ENCODE peak calls at places on chromosomes 4 and X, in six cellular contexts. Y is PC-3, M is SK-N-SH, Z is keratinocyte, H is neural progenitor cell, X is H9. L is an unnamed sample.

GRCh38 chr4:86762649-86763048 is 86.5 kb downstream of the SLC10A6 start:
- DNase-seq in Y (no peak), M (no peak), Z (no peak), H (no peak), X (no peak), L (no peak)

GRCh38 chrX:147877726-147878125 is 34.0 kb upstream of the FMR1 start:
- DNase-seq in Y (no peak), M (no peak), Z (no peak), H (no peak), X (no peak), L (no peak)

GRCh38 chrX:151753313-151754041 is 18.9 kb downstream of the CNGA2 start:
- DNase-seq in Y (peak; percentile 39), M (peak; percentile 64), Z (no peak), H (peak; percentile 75), X (peak; percentile 73), L (peak; percentile 36)

GRCh38 chrX:110259065-110259559 is 58.8 kb downstream of the AMMECR1 start:
- DNase-seq in Y (no peak), M (no peak), Z (no peak), H (no peak), X (no peak), L (no peak)

GRCh38 chrX:102837843-102838242 is 99.2 kb upstream of the RAB40AL start:
- DNase-seq in Y (no peak), M (no peak), Z (no peak), H (no peak), X (no peak), L (no peak)

GRCh38 chrX:115330498-115331138 is 41.1 kb downstream of the LUZP4 start:
- DNase-seq in Y (peak; percentile 69), M (peak; percentile 67), Z (peak; percentile 5), H (peak; percentile 79), X (peak; percentile 64), L (peak; percentile 43)

GRCh38 chrX:10483191-10483808 is 137.1 kb downstream of the MID1 start:
- DNase-seq in Y (no peak), M (no peak), Z (no peak), H (no peak), X (no peak), L (no peak)

GRCh38 chr4:62093735-62094134 is 893.6 kb downstream of the ADGRL3 start:
- DNase-seq in Y (no peak), M (no peak), Z (no peak), H (no peak), X (no peak), L (no peak)

GRCh38 chr4:139142980-139143379 is 34.0 kb downstream of the ELF2 start:
- DNase-seq in Y (no peak), M (no peak), Z (no peak), H (no peak), X (no peak), L (no peak)

GRCh38 chr4:75126058-75126457 is 193.1 kb downstream of the PARM1 start:
- DNase-seq in Y (no peak), M (no peak), Z (no peak), H (no peak), X (no peak), L (no peak)

GRCh38 chr4:71300362-71300761 is 38.5 kb upstream of the SLC4A4 start:
- DNase-seq in Y (no peak), M (no peak), Z (no peak), H (no peak), X (no peak), L (no peak)

GRCh38 chrX:1537031-1537715 is at the start of gene P2RY8:
- DNase-seq in Y (peak; percentile 75), M (no peak), Z (no peak), H (no peak), X (no peak), L (no peak)

GRCh38 chrX:9148626-9149385 is 114.9 kb upstream of the FAM9B start:
- DNase-seq in Y (peak; percentile 76), M (no peak), Z (no peak), H (peak; percentile 20), X (peak; percentile 69), L (peak; percentile 59)

GRCh38 chrX:150100261-150100660 is 162.0 kb upstream of the EOLA2 start:
- DNase-seq in Y (no peak), M (no peak), Z (no peak), H (no peak), X (no peak), L (peak; percentile 78)

GRCh38 chrX:45142185-45142584 is 58.5 kb downstream of the DIPK2B start:
- DNase-seq in Y (no peak), M (no peak), Z (no peak), H (no peak), X (no peak), L (no peak)

GRCh38 chrX:133598596-133599334 is 183.5 kb upstream of the GPC4 start:
- DNase-seq in Y (peak; percentile 69), M (no peak), Z (no peak), H (no peak), X (no peak), L (no peak)

GRCh38 chr4:186953601-186954260 is 230.1 kb upstream of the FAT1 start:
- DNase-seq in Y (no peak), M (no peak), Z (no peak), H (no peak), X (no peak), L (no peak)

GRCh38 chrX:363621-364375 is 22.9 kb downstream of the PPP2R3B start:
- DNase-seq in Y (no peak), M (no peak), Z (no peak), H (no peak), X (no peak), L (no peak)

GRCh38 chrX:39016551-39016950 is 215.3 kb downstream of the MID1IP1 start:
- DNase-seq in Y (no peak), M (no peak), Z (no peak), H (no peak), X (no peak), L (no peak)

GRCh38 chr4:150782921-150783320 is 201.0 kb downstream of the MAB21L2 start:
- DNase-seq in Y (no peak), M (no peak), Z (no peak), H (no peak), X (no peak), L (peak; percentile 18)

GRCh38 chr4:48388504-48389154 is 47.3 kb downstream of the SLAIN2 start:
- DNase-seq in Y (no peak), M (no peak), Z (no peak), H (no peak), X (no peak), L (peak; percentile 67)

GRCh38 chr4:4990857-4991540 is 28.3 kb downstream of the CYTL1 start:
- DNase-seq in Y (peak; percentile 81), M (peak; percentile 56), Z (no peak), H (no peak), X (no peak), L (peak; percentile 75)

GRCh38 chr4:38157592-38157991 is 197.4 kb downstream of the PTTG2 start:
- DNase-seq in Y (no peak), M (no peak), Z (no peak), H (no peak), X (no peak), L (no peak)

GRCh38 chr4:101229116-101229515 is 118.2 kb downstream of the PPP3CA start:
- DNase-seq in Y (no peak), M (no peak), Z (no peak), H (no peak), X (no peak), L (peak; percentile 78)

DNA sequence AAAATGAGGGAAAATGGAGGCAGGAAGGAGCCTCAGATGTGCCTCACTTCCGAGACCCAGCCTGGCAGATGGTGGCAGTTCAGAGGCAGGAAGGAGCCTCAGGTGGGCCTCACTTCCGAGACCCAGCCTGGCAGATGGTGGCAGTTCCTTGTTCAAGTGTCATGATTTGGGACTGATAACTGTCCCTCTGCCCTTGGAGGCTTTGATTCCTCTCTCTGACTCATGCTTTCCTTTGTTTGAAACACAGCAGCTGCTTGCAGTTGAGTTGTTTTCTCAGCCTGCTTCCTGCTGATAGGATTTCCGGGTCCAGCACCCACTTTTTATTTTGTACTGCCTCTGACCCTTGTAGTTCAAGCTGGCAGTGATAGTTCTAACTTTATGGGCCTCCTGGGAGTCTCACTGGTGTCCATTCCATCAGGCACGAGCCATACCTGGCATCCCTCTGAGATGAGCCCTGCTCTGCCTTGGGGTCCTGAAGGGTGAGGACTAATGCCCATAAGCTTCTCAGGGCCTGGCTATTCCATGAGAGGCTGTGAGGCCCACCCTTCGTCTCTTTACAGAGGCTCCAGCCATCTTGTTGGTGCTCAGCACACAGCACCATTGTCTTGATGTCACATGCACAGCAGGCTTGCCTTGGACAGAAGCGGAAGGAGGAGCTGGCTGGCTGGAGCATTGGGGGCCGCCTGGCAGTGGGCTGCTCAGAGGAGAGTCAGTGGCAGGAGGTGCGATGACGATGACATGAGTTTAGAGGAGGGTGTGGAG is 13.0 kb downstream of the RGS12 start:
- DNase-seq in Y (no peak), M (no peak), Z (no peak), H (peak; percentile 45), X (no peak), L (peak; percentile 32)
- H4K20me1 ChIP-seq in Y (peaks cover 1% of the 10 kb centered on the region), M (peaks cover 81% of the 10 kb centered on the region), Z (peaks cover 3% of the 10 kb centered on the region), H (peaks cover 78% of the 10 kb centered on the region), X (no peaks in the 10 kb centered on the region), L (peaks cover 94% of the 10 kb centered on the region)

GRCh38 chr4:127120706-127121105 is 512.1 kb upstream of the INTU start:
- DNase-seq in Y (no peak), M (no peak), Z (no peak), H (no peak), X (no peak), L (no peak)

GRCh38 chr4:127126718-127127117 is 506.0 kb upstream of the INTU start:
- DNase-seq in Y (no peak), M (no peak), Z (no peak), H (no peak), X (no peak), L (no peak)

DNA sequence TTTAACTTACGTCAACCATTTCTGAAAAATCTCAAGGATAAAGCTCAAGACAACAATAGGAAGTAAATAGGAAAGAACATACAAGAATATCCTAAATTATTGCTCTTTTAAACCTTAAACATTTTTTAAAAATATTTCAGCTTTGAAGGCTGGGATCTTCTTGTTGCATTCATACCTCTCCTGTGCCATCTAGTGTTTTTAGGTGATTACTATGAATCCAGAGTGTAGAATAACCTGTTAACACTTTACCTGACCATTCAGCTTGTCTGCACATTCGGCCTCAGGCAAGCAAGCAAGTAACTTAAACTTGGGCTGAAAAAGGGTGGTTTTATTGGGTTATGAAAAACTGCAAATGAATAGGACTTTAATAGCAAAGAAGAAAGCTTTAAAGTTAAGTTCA is 507.8 kb upstream of the INTU start:
- DNase-seq in Y (peak; percentile 6), M (no peak), Z (no peak), H (no peak), X (no peak), L (peak; percentile 22)
- TF ChIP-seq CTCF in Y (no peak), M (peak; percentile 30), Z (no peak), H (no peak), X (peak; percentile 53), L (no peak)

GRCh38 chr4:179165339-179165738 is 1723.1 kb upstream of the AGA start:
- DNase-seq in Y (no peak), M (no peak), Z (no peak), H (no peak), X (no peak), L (no peak)
- H3K9ac ChIP-seq in Y (peak overlapping the region; percentile 25), M (no peak overlapping the region), Z (no peak overlapping the region), H (no peak overlapping the region), X (peak overlapping the region; percentile 36), L (no peak overlapping the region)

GRCh38 chr4:54041100-54041499 is 23.3 kb downstream of the CHIC2 start:
- DNase-seq in Y (no peak), M (no peak), Z (no peak), H (no peak), X (no peak), L (no peak)

GRCh38 chr4:54032558-54033135 is 31.8 kb downstream of the CHIC2 start:
- DNase-seq in Y (no peak), M (no peak), Z (no peak), H (no peak), X (no peak), L (no peak)

GRCh38 chr4:54041916-54042315 is 22.5 kb downstream of the CHIC2 start:
- DNase-seq in Y (no peak), M (no peak), Z (no peak), H (no peak), X (no peak), L (no peak)

GRCh38 chr4:54036184-54036583 is 28.2 kb downstream of the CHIC2 start:
- DNase-seq in Y (no peak), M (no peak), Z (no peak), H (no peak), X (no peak), L (no peak)
- H4K20me1 ChIP-seq in Y (no peaks in the 10 kb centered on the region), M (peaks cover 22% of the 10 kb centered on the region), Z (no peaks in the 10 kb centered on the region), H (peaks cover 6% of the 10 kb centered on the region), X (no peaks in the 10 kb centered on the region), L (peaks cover 40% of the 10 kb centered on the region)

L was measured in astrocyte.